ENCODE peak calls at places on chromosomes 6 and 20, in six cellular contexts. One of them, this sample, is unnamed.

GRCh38 chr6:169811072-169811471 is 59.6 kb downstream of the ERMARD start:
- DNase-seq in cardiac fibroblast: no peak
- DNase-seq in fibroblast of mammary gland: no peak
- DNase-seq in HEK293T: no peak
- DNase-seq in cardiac muscle cell: no peak
- DNase-seq in HT-29: no peak
- DNase-seq in this sample: no peak

GRCh38 chr6:93407186-93407585 is 12.2 kb downstream of the EPHA7 start:
- DNase-seq in cardiac muscle cell: peak; percentile 85
- DNase-seq in HT-29: peak; percentile 24
- DNase-seq in HEK293T: no peak
- DNase-seq in cardiac fibroblast: peak; percentile 86
- DNase-seq in fibroblast of mammary gland: no peak
- DNase-seq in this sample: no peak

GRCh38 chr6:41599015-41599835 is 39.0 kb upstream of the MDFI start:
- DNase-seq in cardiac muscle cell: no peak
- DNase-seq in HEK293T: no peak
- DNase-seq in fibroblast of mammary gland: no peak
- DNase-seq in HT-29: no peak
- DNase-seq in cardiac fibroblast: no peak
- DNase-seq in this sample: peak; percentile 48

GRCh38 chr6:138965291-138965874 is 22.7 kb downstream of the REPS1 start:
- DNase-seq in fibroblast of mammary gland: no peak
- DNase-seq in cardiac muscle cell: no peak
- DNase-seq in HT-29: no peak
- DNase-seq in HEK293T: no peak
- DNase-seq in cardiac fibroblast: no peak
- DNase-seq in this sample: no peak

GRCh38 chr6:169171951-169172350 is 81.7 kb downstream of the THBS2 start:
- DNase-seq in cardiac fibroblast: peak; percentile 48
- DNase-seq in fibroblast of mammary gland: peak; percentile 94
- DNase-seq in cardiac muscle cell: peak; percentile 27
- DNase-seq in HEK293T: no peak
- DNase-seq in HT-29: no peak
- DNase-seq in this sample: no peak

GRCh38 chr6:113558966-113559365 is 298.2 kb upstream of the MARCKS start:
- DNase-seq in HEK293T: no peak
- DNase-seq in cardiac muscle cell: peak; percentile 58
- DNase-seq in HT-29: no peak
- DNase-seq in cardiac fibroblast: peak; percentile 59
- DNase-seq in fibroblast of mammary gland: peak; percentile 40
- DNase-seq in this sample: no peak

GRCh38 chr6:150352321-150353296 is 16.2 kb upstream of the IYD start:
- DNase-seq in cardiac muscle cell: peak; percentile 69
- DNase-seq in cardiac fibroblast: peak; percentile 58
- DNase-seq in HT-29: no peak
- DNase-seq in fibroblast of mammary gland: peak; percentile 74
- DNase-seq in HEK293T: no peak
- DNase-seq in this sample: no peak

GRCh38 chr20:1833728-1834726 is 61.2 kb upstream of the SIRPA start:
- DNase-seq in cardiac muscle cell: no peak
- DNase-seq in fibroblast of mammary gland: no peak
- DNase-seq in HEK293T: no peak
- DNase-seq in cardiac fibroblast: no peak
- DNase-seq in HT-29: no peak
- DNase-seq in this sample: no peak

GRCh38 chr6:11123978-11124377 is 12.5 kb upstream of the ERVFRD-1 start:
- DNase-seq in cardiac fibroblast: no peak
- DNase-seq in fibroblast of mammary gland: no peak
- DNase-seq in HT-29: no peak
- DNase-seq in cardiac muscle cell: no peak
- DNase-seq in HEK293T: no peak
- DNase-seq in this sample: no peak

GRCh38 chr20:3932277-3933073 is 43.3 kb downstream of the PANK2 start:
- DNase-seq in HT-29: no peak
- DNase-seq in HEK293T: no peak
- DNase-seq in fibroblast of mammary gland: peak; percentile 51
- DNase-seq in cardiac muscle cell: no peak
- DNase-seq in cardiac fibroblast: no peak
- DNase-seq in this sample: no peak

GRCh38 chr6:74519172-74519571 is 686.7 kb downstream of the COL12A1 start:
- DNase-seq in HEK293T: no peak
- DNase-seq in cardiac fibroblast: peak; percentile 55
- DNase-seq in cardiac muscle cell: peak; percentile 67
- DNase-seq in HT-29: peak; percentile 25
- DNase-seq in fibroblast of mammary gland: peak; percentile 77
- DNase-seq in this sample: no peak

GRCh38 chr20:49862607-49863200 is 50.1 kb downstream of the SLC9A8 start:
- DNase-seq in cardiac muscle cell: no peak
- DNase-seq in fibroblast of mammary gland: no peak
- DNase-seq in cardiac fibroblast: no peak
- DNase-seq in HT-29: no peak
- DNase-seq in HEK293T: no peak
- DNase-seq in this sample: no peak

GRCh38 chr6:29456971-29457370 is at the start of the genes OR11A1 and OR2H1:
- DNase-seq in HEK293T: no peak
- DNase-seq in cardiac muscle cell: no peak
- DNase-seq in cardiac fibroblast: no peak
- DNase-seq in fibroblast of mammary gland: no peak
- DNase-seq in HT-29: no peak
- DNase-seq in this sample: no peak

GRCh38 chr20:29689411-29690225 is 1567.8 kb upstream of the DEFB115 start:
- DNase-seq in HEK293T: no peak
- DNase-seq in HT-29: no peak
- DNase-seq in cardiac fibroblast: no peak
- DNase-seq in cardiac muscle cell: peak; percentile 65
- DNase-seq in fibroblast of mammary gland: peak; percentile 1
- DNase-seq in this sample: peak; percentile 69

GRCh38 chr6:96410467-96410866 is 111.1 kb upstream of the UFL1 start:
- DNase-seq in HT-29: no peak
- DNase-seq in fibroblast of mammary gland: no peak
- DNase-seq in cardiac fibroblast: no peak
- DNase-seq in cardiac muscle cell: no peak
- DNase-seq in HEK293T: no peak
- DNase-seq in this sample: no peak

GRCh38 chr20:62631336-62632317 is 10.7 kb upstream of the SLCO4A1 start:
- DNase-seq in cardiac fibroblast: no peak
- DNase-seq in fibroblast of mammary gland: no peak
- DNase-seq in HT-29: no peak
- DNase-seq in HEK293T: no peak
- DNase-seq in cardiac muscle cell: no peak
- DNase-seq in this sample: no peak

GRCh38 chr20:47352332-47353223 is 3.9 kb downstream of the ZMYND8 start:
- DNase-seq in fibroblast of mammary gland: no peak
- DNase-seq in HT-29: peak; percentile 51
- DNase-seq in cardiac fibroblast: peak; percentile 67
- DNase-seq in HEK293T: no peak
- DNase-seq in cardiac muscle cell: peak; percentile 73
- DNase-seq in this sample: peak; percentile 88

GRCh38 chr6:6315660-6316059 is 4.8 kb downstream of the F13A1 start:
- DNase-seq in HEK293T: peak; percentile 54
- DNase-seq in cardiac muscle cell: peak; percentile 53
- DNase-seq in fibroblast of mammary gland: peak; percentile 56
- DNase-seq in cardiac fibroblast: peak; percentile 43
- DNase-seq in HT-29: peak; percentile 60
- DNase-seq in this sample: no peak

GRCh38 chr6:37680668-37681067 is 17.0 kb downstream of the MDGA1 start:
- DNase-seq in HT-29: no peak
- DNase-seq in fibroblast of mammary gland: no peak
- DNase-seq in cardiac fibroblast: no peak
- DNase-seq in HEK293T: no peak
- DNase-seq in cardiac muscle cell: no peak
- DNase-seq in this sample: no peak

GRCh38 chr20:37185681-37186080 is 6.3 kb upstream of the MROH8 start:
- DNase-seq in HT-29: no peak
- DNase-seq in cardiac fibroblast: no peak
- DNase-seq in cardiac muscle cell: no peak
- DNase-seq in fibroblast of mammary gland: no peak
- DNase-seq in HEK293T: no peak
- DNase-seq in this sample: no peak

GRCh38 chr6:13776602-13777001 is 37.8 kb downstream of the MCUR1 start:
- DNase-seq in fibroblast of mammary gland: peak; percentile 44
- DNase-seq in HT-29: no peak
- DNase-seq in HEK293T: no peak
- DNase-seq in cardiac fibroblast: no peak
- DNase-seq in cardiac muscle cell: no peak
- DNase-seq in this sample: no peak

GRCh38 chr20:16283978-16284377 is 289.3 kb downstream of the KIF16B start:
- DNase-seq in HEK293T: no peak
- DNase-seq in cardiac fibroblast: no peak
- DNase-seq in cardiac muscle cell: no peak
- DNase-seq in HT-29: no peak
- DNase-seq in fibroblast of mammary gland: no peak
- DNase-seq in this sample: no peak

GRCh38 chr6:42142118-42142835 is at the start of gene C6orf132:
- DNase-seq in cardiac fibroblast: no peak
- DNase-seq in cardiac muscle cell: peak; percentile 45
- DNase-seq in HT-29: peak; percentile 85
- DNase-seq in fibroblast of mammary gland: no peak
- DNase-seq in HEK293T: no peak
- DNase-seq in this sample: peak; percentile 93

GRCh38 chr20:10861086-10861485 is 187.3 kb upstream of the JAG1 start:
- DNase-seq in HT-29: no peak
- DNase-seq in HEK293T: no peak
- DNase-seq in cardiac muscle cell: peak; percentile 51
- DNase-seq in fibroblast of mammary gland: peak; percentile 61
- DNase-seq in cardiac fibroblast: peak; percentile 20
- DNase-seq in this sample: no peak